ENCODE peak calls at places on chromosome 14, in six cellular contexts. Y is SJSA1, X is Calu3, W is AG20443, G is HCEC 1CT, V is AG10803. O is an unnamed sample.

GRCh38 chr14:79293482-79293881 is 917.8 kb downstream of the DIO2 start:
- DNase-seq in Y (no peak), X (no peak), W (no peak), G (no peak), V (no peak), O (no peak)

GRCh38 chr14:94467728-94468520 is 8.1 kb downstream of the SERPINA9 start:
- DNase-seq in Y (no peak), X (no peak), W (no peak), G (no peak), V (no peak), O (no peak)

GRCh38 chr14:68476212-68476964 is 316.5 kb downstream of the ZFP36L1 start:
- DNase-seq in Y (no peak), X (no peak), W (peak), G (peak), V (peak), O (no peak)

GRCh38 chr14:50830044-50830931 is 674 bp downstream of the NIN start:
- DNase-seq in Y (no peak), X (peak), W (peak), G (peak), V (peak), O (peak)

GRCh38 chr14:77314043-77314442 is 6.6 kb downstream of the POMT2 start:
- DNase-seq in Y (peak), X (no peak), W (peak), G (peak), V (peak), O (peak)

GRCh38 chr14:75702107-75702506 is 41.1 kb downstream of the TTLL5 start:
- DNase-seq in Y (no peak), X (no peak), W (no peak), G (no peak), V (no peak), O (no peak)

GRCh38 chr14:69004731-69005431 is 25.8 kb upstream of the ACTN1 start:
- DNase-seq in Y (no peak), X (peak), W (peak), G (no peak), V (peak), O (no peak)

GRCh38 chr14:39229601-39230110 is 4.1 kb upstream of the MIA2 start:
- DNase-seq in Y (no peak), X (no peak), W (no peak), G (no peak), V (no peak), O (no peak)

GRCh38 chr14:100621806-100622205 is 34.6 kb upstream of the BEGAIN start:
- DNase-seq in Y (no peak), X (no peak), W (no peak), G (no peak), V (no peak), O (peak)

GRCh38 chr14:80055226-80055625 is 156.1 kb downstream of the DIO2 start:
- DNase-seq in Y (no peak), X (no peak), W (peak), G (no peak), V (peak), O (no peak)

GRCh38 chr14:100025111-100025510 is 40.1 kb upstream of the EVL start:
- DNase-seq in Y (no peak), X (peak), W (peak), G (peak), V (peak), O (no peak)

GRCh38 chr14:21300892-21301291 is 21.0 kb downstream of the RPGRIP1 start:
- DNase-seq in Y (no peak), X (peak), W (peak), G (no peak), V (no peak), O (no peak)

GRCh38 chr14:99579903-99580570 is 24.0 kb downstream of the CCDC85C start:
- DNase-seq in Y (peak), X (peak), W (peak), G (no peak), V (peak), O (peak)

GRCh38 chr14:98120831-98121464 is 1151.0 kb downstream of the BCL11B start:
- DNase-seq in Y (no peak), X (no peak), W (no peak), G (no peak), V (no peak), O (no peak)

GRCh38 chr14:68820999-68821683 is 28.3 kb upstream of the ZFP36L1 start:
- DNase-seq in Y (no peak), X (no peak), W (no peak), G (no peak), V (no peak), O (peak)

GRCh38 chr14:71242237-71242748 is 335.0 kb downstream of the PCNX1 start:
- DNase-seq in Y (no peak), X (no peak), W (peak), G (no peak), V (peak), O (no peak)

GRCh38 chr14:77843155-77843554 is 43.2 kb downstream of the ADCK1 start:
- DNase-seq in Y (no peak), X (no peak), W (no peak), G (no peak), V (no peak), O (no peak)

GRCh38 chr14:100747736-100748135 is 21.0 kb downstream of the DLK1 start:
- DNase-seq in Y (no peak), X (no peak), W (no peak), G (no peak), V (no peak), O (no peak)

GRCh38 chr14:81366259-81366658 is 33.9 kb downstream of the STON2 start:
- DNase-seq in Y (no peak), X (no peak), W (no peak), G (no peak), V (no peak), O (no peak)

GRCh38 chr14:37583358-37584210 is 11.5 kb downstream of the FOXA1 start:
- DNase-seq in Y (no peak), X (peak), W (no peak), G (no peak), V (no peak), O (peak)

GRCh38 chr14:30252800-30253425 is 306.0 kb upstream of the G2E3 start:
- DNase-seq in Y (no peak), X (no peak), W (no peak), G (no peak), V (peak), O (no peak)

GRCh38 chr14:105473033-105473676 is 1.5 kb upstream of the CRIP2 start:
- DNase-seq in Y (no peak), X (peak), W (peak), G (no peak), V (no peak), O (no peak)

GRCh38 chr14:72619071-72619710 is 274.7 kb downstream of the DPF3 start:
- DNase-seq in Y (peak), X (no peak), W (no peak), G (no peak), V (no peak), O (no peak)

GRCh38 chr14:61430066-61430757 is 108.8 kb downstream of the PRKCH start:
- DNase-seq in Y (no peak), X (no peak), W (no peak), G (no peak), V (no peak), O (no peak)

GRCh38 chr14:100803694-100804075 is 22.2 kb upstream of the MEG3 start:
- DNase-seq in Y (peak), X (no peak), W (no peak), G (no peak), V (no peak), O (no peak)

GRCh38 chr14:38079268-38079667 is 128.4 kb upstream of the SSTR1 start:
- DNase-seq in Y (no peak), X (no peak), W (peak), G (peak), V (peak), O (no peak)

GRCh38 chr14:102602421-102603292 is 10.2 kb downstream of the RCOR1 start:
- DNase-seq in Y (no peak), X (no peak), W (no peak), G (no peak), V (no peak), O (no peak)

GRCh38 chr14:95935228-95935822 is 58.7 kb downstream of the TUNAR start:
- DNase-seq in Y (no peak), X (peak), W (peak), G (peak), V (peak), O (no peak)

GRCh38 chr14:91228112-91229004 is 16.1 kb downstream of the GPR68 start:
- DNase-seq in Y (no peak), X (no peak), W (no peak), G (peak), V (peak), O (no peak)

GRCh38 chr14:90758959-90759358 is 57.3 kb downstream of the TTC7B start:
- DNase-seq in Y (peak), X (no peak), W (peak), G (peak), V (peak), O (no peak)

GRCh38 chr14:37596790-37597189 is 1.4 kb downstream of the TTC6 start:
- DNase-seq in Y (no peak), X (no peak), W (no peak), G (no peak), V (no peak), O (no peak)

O was measured in RWPE2.